ENCODE peak calls at places on chromosomes 4 and X, in nine cellular contexts. K is H9, W is omental fat pad, O is tibial nerve, M is progenitor cell of endocrine pancreas, U is right atrium auricular region, F is astrocyte of the spinal cord, S is WTC11, N is GM12865. P is an unnamed sample.

GRCh38 chr4:113394730-113395530 is 345.5 kb downstream of the ANK2 start:
- DNase-seq in W (no peak), S (no peak), O (peak), U (no peak), M (peak), F (peak), N (peak), K (peak), P (peak)

GRCh38 chr4:108446554-108446953 is 173.8 kb upstream of the RPL34 start:
- DNase-seq in M (no peak), K (no peak), F (no peak), W (no peak), N (no peak), O (no peak), S (no peak), U (no peak), P (no peak)

GRCh38 chr4:143386812-143387211 is 50.1 kb downstream of the GAB1 start:
- DNase-seq in M (no peak), W (no peak), F (no peak), O (no peak), N (no peak), S (no peak), U (no peak), K (no peak), P (no peak)

GRCh38 chr4:119039160-119039559 is 96.5 kb upstream of the MYOZ2 start:
- DNase-seq in K (no peak), W (no peak), M (no peak), U (no peak), F (no peak), N (no peak), O (no peak), S (no peak), P (no peak)

GRCh38 chrX:2502668-2503519 is 2.1 kb upstream of the DHRSX start:
- DNase-seq in W (no peak), N (no peak), K (no peak), F (no peak), U (no peak), M (no peak), O (no peak), S (no peak), P (no peak)

GRCh38 chr4:82172186-82172585 is 201.6 kb downstream of the HNRNPD start:
- DNase-seq in M (no peak), W (no peak), S (no peak), K (no peak), N (no peak), F (no peak), O (no peak), U (no peak), P (no peak)

GRCh38 chrX:54865208-54865607 is 55.4 kb upstream of the TRO start:
- DNase-seq in S (no peak), M (no peak), O (no peak), W (no peak), N (no peak), F (no peak), K (no peak), U (no peak), P (no peak)

GRCh38 chr4:116361782-116362181 is 723.6 kb downstream of the TRAM1L1 start:
- DNase-seq in F (no peak), W (no peak), K (no peak), N (no peak), U (no peak), M (no peak), S (no peak), O (no peak), P (no peak)

GRCh38 chrX:84729809-84730208 is 227.6 kb upstream of the HDX start:
- DNase-seq in K (peak), S (peak), U (no peak), F (peak), O (peak), W (no peak), N (peak), M (no peak), P (peak)

GRCh38 chr4:168461821-168462220 is 18.5 kb downstream of the DDX60L start:
- DNase-seq in F (no peak), S (no peak), U (no peak), N (no peak), O (no peak), M (no peak), K (no peak), W (no peak), P (no peak)

GRCh38 chr4:4541040-4541631 is 712 bp downstream of the STX18 start:
- DNase-seq in S (no peak), W (no peak), F (peak), U (no peak), K (no peak), M (no peak), N (peak), O (no peak), P (peak)

GRCh38 chrX:141989134-141989533 is 85.4 kb downstream of the MAGEC1 start:
- DNase-seq in M (no peak), S (no peak), F (peak), N (no peak), K (no peak), W (no peak), O (no peak), U (no peak), P (no peak)

GRCh38 chr4:108172780-108173598 is 4.3 kb upstream of the LEF1 start:
- DNase-seq in S (peak), U (no peak), K (peak), W (no peak), F (peak), N (peak), M (no peak), O (peak), P (peak)

GRCh38 chr4:41028392-41029076 is 185.8 kb downstream of the APBB2 start:
- DNase-seq in M (no peak), U (no peak), N (peak), W (no peak), K (no peak), F (no peak), S (no peak), O (no peak), P (no peak)

GRCh38 chr4:17098401-17098800 is 200.0 kb upstream of the LDB2 start:
- DNase-seq in U (no peak), S (no peak), O (no peak), N (no peak), W (no peak), M (no peak), F (no peak), K (no peak), P (no peak)

GRCh38 chrX:2627272-2627867 is 63.7 kb upstream of the CD99 start:
- DNase-seq in U (no peak), O (peak), M (peak), S (peak), N (peak), F (peak), W (no peak), K (peak), P (peak)

GRCh38 chrX:83469551-83469950 is 38.5 kb upstream of the POU3F4 start:
- DNase-seq in F (peak), U (no peak), K (peak), M (no peak), N (peak), O (peak), S (peak), W (no peak), P (peak)

GRCh38 chr4:36255575-36255974 is 11.3 kb upstream of the ARAP2 start:
- DNase-seq in O (no peak), W (no peak), S (no peak), U (no peak), M (no peak), N (peak), K (no peak), F (no peak), P (peak)

GRCh38 chr4:130249002-130249401 is 1153.0 kb downstream of the C4orf33 start:
- DNase-seq in U (no peak), W (no peak), M (no peak), N (no peak), F (no peak), O (no peak), S (peak), K (no peak), P (no peak)

GRCh38 chr4:185761352-185762235 is 50.4 kb downstream of the SORBS2 start:
- DNase-seq in N (no peak), S (no peak), F (no peak), M (no peak), K (no peak), O (no peak), U (no peak), W (no peak), P (no peak)

GRCh38 chr4:53963786-53964185 is 100.6 kb downstream of the CHIC2 start:
- DNase-seq in U (no peak), W (no peak), K (no peak), F (no peak), N (no peak), S (no peak), O (no peak), M (no peak), P (no peak)

GRCh38 chrX:153766098-153766817 is 2.2 kb downstream of the PLXNB3 start:
- DNase-seq in S (no peak), F (peak), O (no peak), K (peak), N (peak), U (no peak), W (no peak), M (no peak), P (no peak)

GRCh38 chr4:16205298-16206164 is 20.7 kb downstream of the TAPT1 start:
- DNase-seq in S (no peak), M (no peak), O (no peak), U (no peak), F (no peak), K (no peak), N (peak), W (no peak), P (peak)

GRCh38 chr4:186167605-186168004 is 23.8 kb upstream of the CYP4V2 start:
- DNase-seq in N (no peak), U (no peak), K (no peak), M (no peak), W (no peak), F (no peak), S (no peak), O (no peak), P (no peak)

GRCh38 chrX:31524182-31524581 is 452.3 kb upstream of the FTHL17 start:
- DNase-seq in M (no peak), K (no peak), F (no peak), S (no peak), N (no peak), O (no peak), W (no peak), U (no peak), P (no peak)

GRCh38 chr4:35772291-35772690 is 472.0 kb downstream of the ARAP2 start:
- DNase-seq in F (peak), K (no peak), N (no peak), U (no peak), M (no peak), S (no peak), W (no peak), O (no peak), P (no peak)

GRCh38 chr4:158710814-158711213 is 12.4 kb downstream of the PPID start:
- DNase-seq in M (no peak), N (no peak), W (no peak), S (no peak), F (peak), K (no peak), O (no peak), U (no peak), P (no peak)

GRCh38 chr4:137180349-137180748 is 351.9 kb downstream of the PCDH18 start:
- DNase-seq in U (no peak), N (no peak), S (peak), F (no peak), M (no peak), O (no peak), K (peak), W (no peak), P (no peak)

GRCh38 chr4:177227636-177228035 is 82.0 kb upstream of the NEIL3 start:
- DNase-seq in S (no peak), W (no peak), K (no peak), O (no peak), M (no peak), N (no peak), U (no peak), F (no peak), P (no peak)

GRCh38 chr4:26162095-26162494 is 158.7 kb upstream of the RBPJ start:
- DNase-seq in K (no peak), U (peak), M (no peak), S (no peak), N (peak), W (no peak), F (no peak), O (no peak), P (no peak)

GRCh38 chr4:26157541-26157940 is 163.3 kb upstream of the RBPJ start:
- DNase-seq in S (no peak), M (no peak), F (no peak), K (no peak), W (no peak), U (no peak), O (no peak), N (no peak), P (no peak)

GRCh38 chr4:26163425-26164362 is 157.1 kb upstream of the RBPJ start:
- DNase-seq in F (no peak), S (no peak), O (no peak), M (no peak), K (no peak), W (no peak), N (no peak), U (peak), P (no peak)

DNA sequence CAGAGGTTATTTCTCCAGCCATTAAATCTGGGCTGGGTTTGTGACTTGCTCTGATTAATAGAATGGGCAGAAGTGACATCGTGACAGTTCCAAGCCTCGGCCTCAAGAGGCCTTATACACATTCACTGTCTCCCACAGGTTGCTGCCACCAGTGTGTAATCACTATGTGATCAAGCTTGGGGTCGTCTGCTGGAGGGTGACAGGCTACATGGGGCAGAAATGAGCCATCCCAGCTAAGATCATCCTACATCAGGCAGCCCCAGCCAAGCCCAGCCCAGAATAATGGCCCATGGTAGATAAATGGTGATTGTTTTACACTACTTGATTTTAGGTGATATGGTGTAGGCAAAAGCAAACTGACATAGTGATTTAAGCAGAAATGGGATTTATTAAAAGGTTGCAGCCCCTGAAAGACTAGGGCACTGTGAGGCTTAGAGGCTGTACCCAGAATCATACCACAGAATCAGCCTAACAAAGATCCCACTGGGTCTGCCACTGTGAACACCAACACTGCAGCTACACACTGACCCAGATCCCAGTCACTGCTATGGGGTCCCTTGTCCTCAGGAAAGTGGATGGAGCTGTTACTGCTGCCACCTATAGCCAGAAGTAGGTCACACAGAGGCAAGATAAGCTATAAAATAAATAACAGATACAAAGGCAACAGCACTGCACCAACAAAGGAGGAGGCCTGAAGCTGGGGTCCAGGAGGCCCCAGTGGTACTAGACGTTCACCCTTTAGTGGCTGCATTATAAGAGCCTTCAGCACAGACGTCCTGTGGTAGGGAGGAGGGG is 159.6 kb upstream of the RBPJ start:
- DNase-seq in M (no peak), N (peak), W (no peak), S (peak), U (peak), K (peak), O (no peak), F (no peak), P (no peak)
- TF ChIP-seq CTCF in M (peak), N (no peak), W (no peak), S (no peak), U (no peak), K (peak), O (no peak), F (peak), P (peak)

DNA sequence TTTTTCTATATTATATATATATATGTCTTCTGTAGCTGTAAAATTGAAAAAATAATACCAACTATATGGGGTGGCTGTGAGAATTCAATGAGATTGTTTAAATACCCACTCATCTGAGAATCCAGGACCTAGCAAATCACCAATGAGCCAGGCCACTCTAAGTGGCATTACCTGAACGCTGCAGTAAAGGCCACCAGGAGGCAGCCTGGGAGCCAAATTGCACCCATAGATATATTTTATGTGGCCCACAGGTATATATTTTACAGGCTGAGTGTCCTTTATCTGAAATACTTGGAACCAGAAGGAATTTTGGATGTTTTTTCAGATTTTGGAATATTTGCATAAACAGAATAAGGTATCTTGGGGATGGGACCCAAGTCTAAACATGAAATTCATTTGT is 58.2 kb upstream of the C4orf50 start:
- DNase-seq in M (no peak), O (no peak), S (peak), W (no peak), K (no peak), F (no peak), U (no peak), N (peak), P (no peak)
- TF ChIP-seq CTCF in M (peak), O (no peak), S (peak), W (no peak), K (peak), F (no peak), U (no peak), N (peak), P (peak)

GRCh38 chrX:19535481-19535880 is 20.2 kb upstream of the MAP3K15 start:
- DNase-seq in W (no peak), M (no peak), S (no peak), O (no peak), F (peak), K (no peak), U (no peak), N (no peak), P (no peak)
- TF ChIP-seq CTCF in W (no peak), M (peak), S (no peak), O (no peak), F (peak), K (peak), U (no peak), N (no peak), P (no peak)

GRCh38 chr4:145097821-145098674 is at the start of the genes ABCE1 and ANAPC10:
- DNase-seq in K (peak), O (peak), S (peak), N (peak), U (peak), W (peak), M (peak), F (peak), P (peak)
- TF ChIP-seq CTCF in K (no peak), O (peak), S (no peak), N (no peak), U (no peak), W (no peak), M (no peak), F (peak), P (peak)

GRCh38 chrX:4263005-4263404 is 549.6 kb upstream of the PRKX start:
- DNase-seq in S (no peak), W (no peak), N (no peak), F (no peak), M (no peak), U (no peak), O (no peak), K (no peak), P (no peak)
- TF ChIP-seq CTCF in S (no peak), W (no peak), N (no peak), F (no peak), M (peak), U (no peak), O (no peak), K (peak), P (no peak)

P was measured in GM10248.